ENCODE peak calls at places on chromosomes 12 and 14, in four cellular contexts. One of them, this sample, is unnamed.

GRCh38 chr14:103126873-103127304 is 3.6 kb downstream of the TNFAIP2 start:
- DNase-seq in neural progenitor cell: peak; percentile 95
- DNase-seq in cardiac fibroblast: no peak
- DNase-seq in prostate gland: peak; percentile 76
- DNase-seq in this sample: no peak

GRCh38 chr14:49553106-49553505 is 33.1 kb downstream of the RPS29 start:
- DNase-seq in cardiac fibroblast: no peak
- DNase-seq in neural progenitor cell: no peak
- DNase-seq in prostate gland: no peak
- DNase-seq in this sample: no peak

GRCh38 chr14:67436006-67436866 is 24.3 kb upstream of the PLEK2 start:
- DNase-seq in neural progenitor cell: no peak
- DNase-seq in prostate gland: no peak
- DNase-seq in cardiac fibroblast: no peak
- DNase-seq in this sample: no peak

GRCh38 chr12:28709996-28710685 is 438.9 kb upstream of the FAR2 start:
- DNase-seq in neural progenitor cell: no peak
- DNase-seq in cardiac fibroblast: peak; percentile 41
- DNase-seq in prostate gland: no peak
- DNase-seq in this sample: peak; percentile 8

GRCh38 chr12:90543393-90543792 is 411.6 kb downstream of the CCER1 start:
- DNase-seq in cardiac fibroblast: peak; percentile 56
- DNase-seq in neural progenitor cell: no peak
- DNase-seq in prostate gland: no peak
- DNase-seq in this sample: peak; percentile 31

GRCh38 chr12:12018454-12018853 is 52.3 kb upstream of the BCL2L14 start:
- DNase-seq in prostate gland: peak; percentile 41
- DNase-seq in cardiac fibroblast: peak; percentile 42
- DNase-seq in neural progenitor cell: no peak
- DNase-seq in this sample: peak; percentile 26

GRCh38 chr12:120670667-120671066 is 16.3 kb upstream of the MLEC start:
- DNase-seq in cardiac fibroblast: no peak
- DNase-seq in neural progenitor cell: no peak
- DNase-seq in prostate gland: no peak
- DNase-seq in this sample: no peak

GRCh38 chr14:105532735-105533141 is 6.4 kb downstream of the TMEM121 start:
- DNase-seq in cardiac fibroblast: peak; percentile 26
- DNase-seq in prostate gland: no peak
- DNase-seq in neural progenitor cell: peak; percentile 45
- DNase-seq in this sample: no peak

GRCh38 chr12:45235087-45236025 is 19.5 kb downstream of the ANO6 start:
- DNase-seq in neural progenitor cell: peak; percentile 24
- DNase-seq in cardiac fibroblast: peak; percentile 75
- DNase-seq in prostate gland: peak; percentile 40
- DNase-seq in this sample: peak; percentile 79

GRCh38 chr12:65634626-65635331 is 189.5 kb upstream of the HMGA2 start:
- DNase-seq in prostate gland: no peak
- DNase-seq in neural progenitor cell: no peak
- DNase-seq in cardiac fibroblast: peak; percentile 97
- DNase-seq in this sample: peak; percentile 68

GRCh38 chr14:71852201-71852600 is 80.0 kb upstream of the RGS6 start:
- DNase-seq in prostate gland: no peak
- DNase-seq in cardiac fibroblast: peak; percentile 21
- DNase-seq in neural progenitor cell: peak; percentile 46
- DNase-seq in this sample: no peak

GRCh38 chr14:64502476-64503183 is 1.0 kb downstream of the ZBTB25 start:
- DNase-seq in neural progenitor cell: peak; percentile 44
- DNase-seq in prostate gland: peak; percentile 63
- DNase-seq in cardiac fibroblast: no peak
- DNase-seq in this sample: no peak

GRCh38 chr12:64797156-64797555 is 27.3 kb upstream of the TBC1D30 start:
- DNase-seq in cardiac fibroblast: no peak
- DNase-seq in neural progenitor cell: no peak
- DNase-seq in prostate gland: no peak
- DNase-seq in this sample: no peak

GRCh38 chr12:16277585-16277984 is at the start of gene SLC15A5:
- DNase-seq in cardiac fibroblast: no peak
- DNase-seq in neural progenitor cell: no peak
- DNase-seq in prostate gland: no peak
- DNase-seq in this sample: no peak

GRCh38 chr14:24095196-24096068 is 1.3 kb downstream of the PCK2 start:
- DNase-seq in prostate gland: no peak
- DNase-seq in neural progenitor cell: peak; percentile 61
- DNase-seq in cardiac fibroblast: peak; percentile 46
- DNase-seq in this sample: peak; percentile 4

GRCh38 chr14:43887523-43887922 is 619.6 kb downstream of the FSCB start:
- DNase-seq in cardiac fibroblast: no peak
- DNase-seq in neural progenitor cell: no peak
- DNase-seq in prostate gland: no peak
- DNase-seq in this sample: no peak

GRCh38 chr12:78403136-78403535 is 461.4 kb upstream of the SYT1 start:
- DNase-seq in neural progenitor cell: no peak
- DNase-seq in cardiac fibroblast: peak; percentile 80
- DNase-seq in prostate gland: no peak
- DNase-seq in this sample: peak; percentile 80

GRCh38 chr12:104314242-104314614 is 10.7 kb downstream of the EID3 start:
- DNase-seq in cardiac fibroblast: peak; percentile 35
- DNase-seq in neural progenitor cell: no peak
- DNase-seq in prostate gland: no peak
- DNase-seq in this sample: no peak

GRCh38 chr14:27688823-27689444 is 1077.7 kb upstream of the FOXG1 start:
- DNase-seq in cardiac fibroblast: no peak
- DNase-seq in prostate gland: no peak
- DNase-seq in neural progenitor cell: peak; percentile 19
- DNase-seq in this sample: no peak

GRCh38 chr12:9741726-9742125 is 8.8 kb upstream of the CLECL1 start:
- DNase-seq in cardiac fibroblast: no peak
- DNase-seq in neural progenitor cell: no peak
- DNase-seq in prostate gland: no peak
- DNase-seq in this sample: no peak

GRCh38 chr14:96090441-96091148 is 51.4 kb downstream of the C14orf132 start:
- DNase-seq in prostate gland: no peak
- DNase-seq in cardiac fibroblast: peak; percentile 52
- DNase-seq in neural progenitor cell: no peak
- DNase-seq in this sample: peak; percentile 66

GRCh38 chr12:19665105-19665900 is 226.0 kb downstream of the AEBP2 start:
- DNase-seq in prostate gland: no peak
- DNase-seq in neural progenitor cell: no peak
- DNase-seq in cardiac fibroblast: no peak
- DNase-seq in this sample: no peak

GRCh38 chr12:87952850-87953249 is 76.4 kb downstream of the C12orf50 start:
- DNase-seq in cardiac fibroblast: no peak
- DNase-seq in prostate gland: no peak
- DNase-seq in neural progenitor cell: peak; percentile 46
- DNase-seq in this sample: peak; percentile 17

GRCh38 chr12:72236071-72236705 is 36.0 kb upstream of the TRHDE start:
- DNase-seq in prostate gland: no peak
- DNase-seq in neural progenitor cell: no peak
- DNase-seq in cardiac fibroblast: peak; percentile 42
- DNase-seq in this sample: peak; percentile 36

GRCh38 chr14:95248422-95248821 is 71.3 kb downstream of the CLMN start:
- DNase-seq in prostate gland: no peak
- DNase-seq in neural progenitor cell: no peak
- DNase-seq in cardiac fibroblast: no peak
- DNase-seq in this sample: peak; percentile 37

GRCh38 chr14:74459289-74459946 is 33.4 kb upstream of the SYNDIG1L start:
- DNase-seq in prostate gland: no peak
- DNase-seq in cardiac fibroblast: peak; percentile 76
- DNase-seq in neural progenitor cell: peak; percentile 71
- DNase-seq in this sample: peak; percentile 51

GRCh38 chr14:77882631-77883030 is 82.7 kb downstream of the ADCK1 start:
- DNase-seq in prostate gland: no peak
- DNase-seq in cardiac fibroblast: peak; percentile 57
- DNase-seq in neural progenitor cell: no peak
- DNase-seq in this sample: no peak

GRCh38 chr14:23079716-23080115 is 15.2 kb downstream of the ACIN1 start:
- DNase-seq in prostate gland: no peak
- DNase-seq in neural progenitor cell: no peak
- DNase-seq in cardiac fibroblast: peak; percentile 40
- DNase-seq in this sample: no peak

GRCh38 chr12:57214398-57214781 is 2.2 kb upstream of the NXPH4 start:
- DNase-seq in neural progenitor cell: peak; percentile 87
- DNase-seq in cardiac fibroblast: peak; percentile 63
- DNase-seq in prostate gland: peak; percentile 53
- DNase-seq in this sample: peak; percentile 39

GRCh38 chr12:13436696-13437391 is 240.3 kb downstream of the EMP1 start:
- DNase-seq in neural progenitor cell: no peak
- DNase-seq in prostate gland: no peak
- DNase-seq in cardiac fibroblast: peak; percentile 75
- DNase-seq in this sample: no peak

GRCh38 chr12:77032406-77032805 is 33.0 kb downstream of the E2F7 start:
- DNase-seq in cardiac fibroblast: peak; percentile 74
- DNase-seq in prostate gland: no peak
- DNase-seq in neural progenitor cell: no peak
- DNase-seq in this sample: peak; percentile 54

GRCh38 chr12:127293507-127294310 is 973.3 kb upstream of the TMEM132C start:
- DNase-seq in prostate gland: peak; percentile 11
- DNase-seq in neural progenitor cell: peak; percentile 76
- DNase-seq in cardiac fibroblast: peak; percentile 88
- DNase-seq in this sample: peak; percentile 54

GRCh38 chr12:45707241-45707857 is 22.2 kb upstream of the ARID2 start:
- DNase-seq in prostate gland: no peak
- DNase-seq in neural progenitor cell: no peak
- DNase-seq in cardiac fibroblast: no peak
- DNase-seq in this sample: no peak

GRCh38 chr14:63543826-63544320 is 696 bp upstream of the PPP2R5E start:
- DNase-seq in prostate gland: peak; percentile 6
- DNase-seq in cardiac fibroblast: peak; percentile 9
- DNase-seq in neural progenitor cell: peak; percentile 72
- DNase-seq in this sample: peak; percentile 16

GRCh38 chr12:112540021-112540420 is 121.3 kb downstream of the PTPN11 start:
- DNase-seq in prostate gland: no peak
- DNase-seq in neural progenitor cell: no peak
- DNase-seq in cardiac fibroblast: no peak
- DNase-seq in this sample: no peak

GRCh38 chr12:112538740-112539139 is 120.0 kb downstream of the PTPN11 start:
- DNase-seq in prostate gland: no peak
- DNase-seq in neural progenitor cell: no peak
- DNase-seq in cardiac fibroblast: no peak
- DNase-seq in this sample: no peak

GRCh38 chr12:112537710-112538396 is 119.1 kb downstream of the PTPN11 start:
- DNase-seq in neural progenitor cell: peak; percentile 29
- DNase-seq in prostate gland: no peak
- DNase-seq in cardiac fibroblast: peak; percentile 12
- DNase-seq in this sample: no peak

GRCh38 chr12:112536367-112536730 is 117.6 kb downstream of the PTPN11 start:
- DNase-seq in prostate gland: no peak
- DNase-seq in cardiac fibroblast: no peak
- DNase-seq in neural progenitor cell: no peak
- DNase-seq in this sample: no peak

GRCh38 chr12:112539221-112539620 is 120.5 kb downstream of the PTPN11 start:
- DNase-seq in prostate gland: no peak
- DNase-seq in cardiac fibroblast: no peak
- DNase-seq in neural progenitor cell: no peak
- DNase-seq in this sample: no peak
- TF ChIP-seq CTCF in prostate gland: no peak
- TF ChIP-seq CTCF in cardiac fibroblast: no peak
- TF ChIP-seq CTCF in neural progenitor cell: peak; percentile 6
- TF ChIP-seq CTCF in this sample: no peak

GRCh38 chr12:115895247-115895646 is 382.2 kb downstream of the MED13L start:
- DNase-seq in cardiac fibroblast: peak; percentile 5
- DNase-seq in prostate gland: no peak
- DNase-seq in neural progenitor cell: no peak
- DNase-seq in this sample: no peak
- TF ChIP-seq CTCF in cardiac fibroblast: peak; percentile 32
- TF ChIP-seq CTCF in prostate gland: no peak
- TF ChIP-seq CTCF in neural progenitor cell: peak; percentile 52
- TF ChIP-seq CTCF in this sample: peak; percentile 39

DNA sequence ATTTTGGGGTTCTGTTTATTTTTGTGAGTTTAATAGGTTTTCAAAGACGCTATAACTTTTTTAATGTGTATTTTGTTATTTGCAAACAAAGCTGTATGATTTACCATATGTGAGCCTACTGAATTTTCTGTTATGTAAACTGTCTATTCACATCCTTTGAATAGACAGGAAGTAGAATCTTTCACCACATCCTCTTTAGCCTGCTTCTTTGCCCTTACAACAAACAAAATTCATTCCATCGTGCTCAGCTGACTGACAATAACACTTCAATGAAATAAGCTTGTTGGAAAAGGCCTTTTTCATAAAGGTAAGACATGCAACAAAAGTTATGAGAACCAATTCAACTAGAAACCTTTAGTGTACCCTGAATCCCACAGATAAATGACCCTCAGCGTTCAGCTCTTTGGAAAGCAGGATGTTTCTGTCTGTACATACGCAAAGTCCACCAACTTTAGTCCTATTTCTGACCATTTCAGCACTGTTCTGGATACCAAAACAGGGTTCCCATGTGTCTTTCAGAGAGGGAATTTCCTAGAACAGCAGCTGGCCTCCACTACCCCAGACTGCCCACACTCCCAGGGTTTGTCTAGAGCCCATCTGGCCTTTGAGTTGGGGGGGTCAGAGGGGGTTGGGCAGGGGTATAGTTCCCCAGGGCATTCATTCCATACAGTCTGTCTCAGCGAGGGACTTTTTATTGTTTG is 71.3 kb downstream of the DUSP6 start:
- DNase-seq in prostate gland: no peak
- DNase-seq in neural progenitor cell: peak; percentile 19
- DNase-seq in cardiac fibroblast: peak; percentile 67
- DNase-seq in this sample: no peak
- TF ChIP-seq CTCF in prostate gland: no peak
- TF ChIP-seq CTCF in neural progenitor cell: no peak
- TF ChIP-seq CTCF in cardiac fibroblast: no peak
- TF ChIP-seq CTCF in this sample: no peak

GRCh38 chr14:20830831-20831230 is 28.2 kb upstream of the RNASE1 start:
- DNase-seq in cardiac fibroblast: no peak
- DNase-seq in neural progenitor cell: no peak
- DNase-seq in prostate gland: no peak
- DNase-seq in this sample: no peak

GRCh38 chr14:20841096-20841495 is 38.5 kb upstream of the RNASE1 start:
- DNase-seq in neural progenitor cell: no peak
- DNase-seq in cardiac fibroblast: no peak
- DNase-seq in prostate gland: no peak
- DNase-seq in this sample: no peak

GRCh38 chr14:20834899-20835298 is 32.3 kb upstream of the RNASE1 start:
- DNase-seq in prostate gland: no peak
- DNase-seq in neural progenitor cell: no peak
- DNase-seq in cardiac fibroblast: no peak
- DNase-seq in this sample: no peak

GRCh38 chr14:20836668-20837338 is 34.2 kb upstream of the RNASE1 start:
- DNase-seq in cardiac fibroblast: peak; percentile 45
- DNase-seq in neural progenitor cell: peak; percentile 65
- DNase-seq in prostate gland: peak; percentile 50
- DNase-seq in this sample: no peak
- TF ChIP-seq CTCF in cardiac fibroblast: peak; percentile 32
- TF ChIP-seq CTCF in neural progenitor cell: peak; percentile 66
- TF ChIP-seq CTCF in prostate gland: peak; percentile 71
- TF ChIP-seq CTCF in this sample: peak; percentile 25